ENCODE peak calls at places on chromosome 10, in nine cellular contexts. One of them, this sample, is unnamed.

GRCh38 chr10:32114500-32114899 is 58.3 kb upstream of the KIF5B start:
- DNase-seq in heart right ventricle: no peak
- DNase-seq in breast epithelium: no peak
- DNase-seq in CD8-positive, alpha-beta T cell: no peak
- DNase-seq in left lung: no peak
- DNase-seq in small intestine: peak; percentile 45
- DNase-seq in stomach: no peak
- DNase-seq in cardiac muscle cell: no peak
- DNase-seq in HCT116: no peak
- DNase-seq in this sample: no peak

GRCh38 chr10:44761076-44761475 is 150.1 kb upstream of the TMEM72 start:
- DNase-seq in heart right ventricle: no peak
- DNase-seq in breast epithelium: no peak
- DNase-seq in CD8-positive, alpha-beta T cell: no peak
- DNase-seq in left lung: no peak
- DNase-seq in small intestine: no peak
- DNase-seq in stomach: no peak
- DNase-seq in cardiac muscle cell: no peak
- DNase-seq in HCT116: no peak
- DNase-seq in this sample: no peak

GRCh38 chr10:11146402-11147171 is 128.9 kb downstream of the CELF2 start:
- DNase-seq in heart right ventricle: no peak
- DNase-seq in breast epithelium: no peak
- DNase-seq in CD8-positive, alpha-beta T cell: no peak
- DNase-seq in left lung: no peak
- DNase-seq in small intestine: no peak
- DNase-seq in stomach: no peak
- DNase-seq in cardiac muscle cell: no peak
- DNase-seq in HCT116: no peak
- DNase-seq in this sample: no peak

GRCh38 chr10:119466655-119467054 is 75.9 kb downstream of the RGS10 start:
- DNase-seq in heart right ventricle: no peak
- DNase-seq in breast epithelium: no peak
- DNase-seq in CD8-positive, alpha-beta T cell: no peak
- DNase-seq in left lung: no peak
- DNase-seq in small intestine: no peak
- DNase-seq in stomach: no peak
- DNase-seq in cardiac muscle cell: no peak
- DNase-seq in HCT116: no peak
- DNase-seq in this sample: no peak

GRCh38 chr10:29811751-29812427 is 177.1 kb upstream of the SVIL start:
- DNase-seq in heart right ventricle: peak; percentile 61
- DNase-seq in breast epithelium: no peak
- DNase-seq in CD8-positive, alpha-beta T cell: no peak
- DNase-seq in left lung: no peak
- DNase-seq in small intestine: no peak
- DNase-seq in stomach: no peak
- DNase-seq in cardiac muscle cell: no peak
- DNase-seq in HCT116: no peak
- DNase-seq in this sample: no peak

GRCh38 chr10:125230251-125230650 is 69.9 kb upstream of the CTBP2 start:
- DNase-seq in heart right ventricle: no peak
- DNase-seq in breast epithelium: no peak
- DNase-seq in CD8-positive, alpha-beta T cell: no peak
- DNase-seq in left lung: no peak
- DNase-seq in small intestine: no peak
- DNase-seq in stomach: no peak
- DNase-seq in cardiac muscle cell: no peak
- DNase-seq in HCT116: no peak
- DNase-seq in this sample: no peak

GRCh38 chr10:92657024-92657423 is 32.7 kb upstream of the HHEX start:
- DNase-seq in heart right ventricle: no peak
- DNase-seq in breast epithelium: no peak
- DNase-seq in CD8-positive, alpha-beta T cell: no peak
- DNase-seq in left lung: no peak
- DNase-seq in small intestine: no peak
- DNase-seq in stomach: no peak
- DNase-seq in cardiac muscle cell: no peak
- DNase-seq in HCT116: no peak
- DNase-seq in this sample: no peak

GRCh38 chr10:89283988-89284475 is 17.8 kb upstream of the IFIT2 start:
- DNase-seq in heart right ventricle: peak; percentile 68
- DNase-seq in breast epithelium: no peak
- DNase-seq in CD8-positive, alpha-beta T cell: no peak
- DNase-seq in left lung: peak; percentile 44
- DNase-seq in small intestine: peak; percentile 20
- DNase-seq in stomach: no peak
- DNase-seq in cardiac muscle cell: peak; percentile 60
- DNase-seq in HCT116: no peak
- DNase-seq in this sample: no peak

GRCh38 chr10:42491001-42491592 is 147.3 kb downstream of the ZNF33B start:
- DNase-seq in heart right ventricle: no peak
- DNase-seq in breast epithelium: no peak
- DNase-seq in CD8-positive, alpha-beta T cell: no peak
- DNase-seq in left lung: no peak
- DNase-seq in small intestine: no peak
- DNase-seq in stomach: no peak
- DNase-seq in cardiac muscle cell: no peak
- DNase-seq in HCT116: no peak
- DNase-seq in this sample: no peak

GRCh38 chr10:71203124-71203523 is 9.2 kb upstream of the UNC5B start:
- DNase-seq in heart right ventricle: no peak
- DNase-seq in breast epithelium: peak; percentile 24
- DNase-seq in CD8-positive, alpha-beta T cell: no peak
- DNase-seq in left lung: no peak
- DNase-seq in small intestine: no peak
- DNase-seq in stomach: no peak
- DNase-seq in cardiac muscle cell: no peak
- DNase-seq in HCT116: no peak
- DNase-seq in this sample: no peak

GRCh38 chr10:71206911-71207310 is 5.5 kb upstream of the UNC5B start:
- DNase-seq in heart right ventricle: no peak
- DNase-seq in breast epithelium: peak; percentile 31
- DNase-seq in CD8-positive, alpha-beta T cell: no peak
- DNase-seq in left lung: no peak
- DNase-seq in small intestine: no peak
- DNase-seq in stomach: no peak
- DNase-seq in cardiac muscle cell: no peak
- DNase-seq in HCT116: no peak
- DNase-seq in this sample: no peak

GRCh38 chr10:71203716-71204115 is 8.7 kb upstream of the UNC5B start:
- DNase-seq in heart right ventricle: no peak
- DNase-seq in breast epithelium: no peak
- DNase-seq in CD8-positive, alpha-beta T cell: no peak
- DNase-seq in left lung: no peak
- DNase-seq in small intestine: no peak
- DNase-seq in stomach: no peak
- DNase-seq in cardiac muscle cell: no peak
- DNase-seq in HCT116: no peak
- DNase-seq in this sample: no peak

GRCh38 chr10:71205468-71205867 is 6.9 kb upstream of the UNC5B start:
- DNase-seq in heart right ventricle: no peak
- DNase-seq in breast epithelium: no peak
- DNase-seq in CD8-positive, alpha-beta T cell: no peak
- DNase-seq in left lung: no peak
- DNase-seq in small intestine: no peak
- DNase-seq in stomach: no peak
- DNase-seq in cardiac muscle cell: no peak
- DNase-seq in HCT116: no peak
- DNase-seq in this sample: no peak

GRCh38 chr10:71204746-71205145 is 7.6 kb upstream of the UNC5B start:
- DNase-seq in heart right ventricle: no peak
- DNase-seq in breast epithelium: no peak
- DNase-seq in CD8-positive, alpha-beta T cell: no peak
- DNase-seq in left lung: no peak
- DNase-seq in small intestine: no peak
- DNase-seq in stomach: no peak
- DNase-seq in cardiac muscle cell: no peak
- DNase-seq in HCT116: no peak
- DNase-seq in this sample: no peak
- H3K27ac ChIP-seq in heart right ventricle: no peak overlapping the region
- H3K27ac ChIP-seq in breast epithelium: no peak overlapping the region
- H3K27ac ChIP-seq in CD8-positive, alpha-beta T cell: no peak overlapping the region
- H3K27ac ChIP-seq in left lung: no peak overlapping the region
- H3K27ac ChIP-seq in small intestine: no peak overlapping the region
- H3K27ac ChIP-seq in stomach: no peak overlapping the region
- H3K27ac ChIP-seq in cardiac muscle cell: no peak overlapping the region
- H3K27ac ChIP-seq in HCT116: no peak overlapping the region
- H3K27ac ChIP-seq in this sample: no peak overlapping the region

GRCh38 chr10:112213098-112213823 is 29.7 kb upstream of the GPAM start:
- DNase-seq in heart right ventricle: no peak
- DNase-seq in breast epithelium: no peak
- DNase-seq in CD8-positive, alpha-beta T cell: no peak
- DNase-seq in left lung: no peak
- DNase-seq in small intestine: no peak
- DNase-seq in stomach: no peak
- DNase-seq in cardiac muscle cell: no peak
- DNase-seq in HCT116: no peak
- DNase-seq in this sample: no peak

GRCh38 chr10:112213836-112214235 is 30.3 kb upstream of the GPAM start:
- DNase-seq in heart right ventricle: no peak
- DNase-seq in breast epithelium: no peak
- DNase-seq in CD8-positive, alpha-beta T cell: no peak
- DNase-seq in left lung: no peak
- DNase-seq in small intestine: no peak
- DNase-seq in stomach: no peak
- DNase-seq in cardiac muscle cell: no peak
- DNase-seq in HCT116: no peak
- DNase-seq in this sample: no peak

GRCh38 chr10:112216151-112216550 is 32.6 kb upstream of the GPAM start:
- DNase-seq in heart right ventricle: no peak
- DNase-seq in breast epithelium: no peak
- DNase-seq in CD8-positive, alpha-beta T cell: no peak
- DNase-seq in left lung: no peak
- DNase-seq in small intestine: no peak
- DNase-seq in stomach: no peak
- DNase-seq in cardiac muscle cell: no peak
- DNase-seq in HCT116: no peak
- DNase-seq in this sample: no peak

GRCh38 chr10:112214335-112214941 is 30.9 kb upstream of the GPAM start:
- DNase-seq in heart right ventricle: no peak
- DNase-seq in breast epithelium: no peak
- DNase-seq in CD8-positive, alpha-beta T cell: no peak
- DNase-seq in left lung: no peak
- DNase-seq in small intestine: no peak
- DNase-seq in stomach: no peak
- DNase-seq in cardiac muscle cell: no peak
- DNase-seq in HCT116: no peak
- DNase-seq in this sample: no peak

DNA sequence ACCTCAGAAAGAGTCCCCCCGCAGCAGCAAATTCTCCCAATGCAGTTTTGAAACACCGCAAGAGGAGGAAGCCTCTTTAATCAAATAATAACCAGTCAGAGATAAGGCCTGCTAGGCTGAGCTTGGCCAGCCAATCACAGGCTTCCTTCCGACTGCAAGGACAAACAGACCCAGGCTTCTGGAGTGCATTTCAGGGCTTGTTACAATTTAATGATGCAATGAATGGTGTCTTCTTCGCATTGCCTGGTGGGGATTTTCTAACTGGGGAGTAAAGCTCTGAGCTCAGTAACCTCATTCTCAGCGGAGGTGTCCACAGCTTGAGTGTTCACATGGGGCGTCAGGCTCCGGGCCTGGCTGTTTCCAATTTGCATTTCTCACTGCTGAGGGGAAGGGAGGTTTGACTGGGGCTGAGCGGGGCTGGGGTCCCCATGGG is 31.8 kb upstream of the GPAM start:
- DNase-seq in heart right ventricle: no peak
- DNase-seq in breast epithelium: no peak
- DNase-seq in CD8-positive, alpha-beta T cell: no peak
- DNase-seq in left lung: no peak
- DNase-seq in small intestine: peak; percentile 55
- DNase-seq in stomach: peak; percentile 62
- DNase-seq in cardiac muscle cell: no peak
- DNase-seq in HCT116: no peak
- DNase-seq in this sample: no peak
- H3K4me3 ChIP-seq in heart right ventricle: no peak overlapping the region
- H3K4me3 ChIP-seq in breast epithelium: no peak overlapping the region
- H3K4me3 ChIP-seq in CD8-positive, alpha-beta T cell: no peak overlapping the region
- H3K4me3 ChIP-seq in left lung: no peak overlapping the region
- H3K4me3 ChIP-seq in small intestine: no peak overlapping the region
- H3K4me3 ChIP-seq in stomach: no peak overlapping the region
- H3K4me3 ChIP-seq in cardiac muscle cell: no peak overlapping the region
- H3K4me3 ChIP-seq in HCT116: no peak overlapping the region
- H3K4me3 ChIP-seq in this sample: no peak overlapping the region

GRCh38 chr10:110475722-110476515 is 21.8 kb upstream of the DUSP5 start:
- DNase-seq in heart right ventricle: no peak
- DNase-seq in breast epithelium: no peak
- DNase-seq in CD8-positive, alpha-beta T cell: no peak
- DNase-seq in left lung: no peak
- DNase-seq in small intestine: no peak
- DNase-seq in stomach: no peak
- DNase-seq in cardiac muscle cell: no peak
- DNase-seq in HCT116: no peak
- DNase-seq in this sample: no peak

GRCh38 chr10:110474017-110474416 is 23.7 kb upstream of the DUSP5 start:
- DNase-seq in heart right ventricle: no peak
- DNase-seq in breast epithelium: no peak
- DNase-seq in CD8-positive, alpha-beta T cell: no peak
- DNase-seq in left lung: no peak
- DNase-seq in small intestine: no peak
- DNase-seq in stomach: no peak
- DNase-seq in cardiac muscle cell: no peak
- DNase-seq in HCT116: no peak
- DNase-seq in this sample: no peak

DNA sequence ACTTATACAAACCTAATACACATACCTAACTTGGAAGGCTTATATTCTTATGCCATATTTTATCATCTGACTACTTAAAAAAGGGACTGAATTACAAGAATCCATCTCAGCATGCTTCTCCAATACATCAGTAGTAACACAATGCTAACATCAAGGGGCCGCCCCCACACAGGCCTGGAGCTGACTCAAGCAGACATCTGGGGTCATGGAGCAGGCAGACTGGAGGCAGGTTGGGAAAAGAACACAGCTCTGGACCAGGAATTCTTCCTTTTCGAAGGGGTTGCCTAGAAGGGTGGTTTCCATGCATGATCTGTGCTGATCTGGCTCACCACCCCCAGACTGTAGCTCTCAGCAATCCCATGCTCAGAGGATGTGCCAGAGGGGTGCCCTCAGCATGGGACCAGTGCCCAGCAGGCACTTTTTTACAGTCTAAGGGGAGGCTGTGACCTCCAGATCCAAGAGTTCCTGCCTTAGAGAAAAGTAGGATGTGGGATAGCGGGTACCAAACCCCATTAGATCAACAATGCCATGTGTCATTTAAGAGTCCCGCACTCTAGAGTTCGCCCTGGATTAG is 26.1 kb upstream of the DUSP5 start:
- DNase-seq in heart right ventricle: no peak
- DNase-seq in breast epithelium: no peak
- DNase-seq in CD8-positive, alpha-beta T cell: no peak
- DNase-seq in left lung: no peak
- DNase-seq in small intestine: no peak
- DNase-seq in stomach: no peak
- DNase-seq in cardiac muscle cell: no peak
- DNase-seq in HCT116: no peak
- DNase-seq in this sample: no peak
- H3K36me3 ChIP-seq in heart right ventricle: no peaks in the 10 kb centered on the region
- H3K36me3 ChIP-seq in breast epithelium: no peaks in the 10 kb centered on the region
- H3K36me3 ChIP-seq in CD8-positive, alpha-beta T cell: no peaks in the 10 kb centered on the region
- H3K36me3 ChIP-seq in left lung: no peaks in the 10 kb centered on the region
- H3K36me3 ChIP-seq in small intestine: no peaks in the 10 kb centered on the region
- H3K36me3 ChIP-seq in stomach: no peaks in the 10 kb centered on the region
- H3K36me3 ChIP-seq in cardiac muscle cell: no peaks in the 10 kb centered on the region
- H3K36me3 ChIP-seq in HCT116: no peaks in the 10 kb centered on the region
- H3K36me3 ChIP-seq in this sample: no peaks in the 10 kb centered on the region

GRCh38 chr10:108112218-108112617 is 947.7 kb upstream of the SORCS1 start:
- DNase-seq in heart right ventricle: no peak
- DNase-seq in breast epithelium: no peak
- DNase-seq in CD8-positive, alpha-beta T cell: no peak
- DNase-seq in left lung: no peak
- DNase-seq in small intestine: no peak
- DNase-seq in stomach: no peak
- DNase-seq in cardiac muscle cell: no peak
- DNase-seq in HCT116: no peak
- DNase-seq in this sample: no peak
- H3K27ac ChIP-seq in heart right ventricle: no peak overlapping the region
- H3K27ac ChIP-seq in breast epithelium: no peak overlapping the region
- H3K27ac ChIP-seq in CD8-positive, alpha-beta T cell: no peak overlapping the region
- H3K27ac ChIP-seq in left lung: no peak overlapping the region
- H3K27ac ChIP-seq in small intestine: no peak overlapping the region
- H3K27ac ChIP-seq in stomach: no peak overlapping the region
- H3K27ac ChIP-seq in cardiac muscle cell: no peak overlapping the region
- H3K27ac ChIP-seq in HCT116: no peak overlapping the region
- H3K27ac ChIP-seq in this sample: no peak overlapping the region